ENCODE peak calls at places on chromosomes 7 and 10, in ten cellular contexts. O is hepatocyte, H is neuronal stem cell, Q is fibroblast of lung, E is skeletal muscle cell, R is AG09309, B is brain microvascular endothelial cell, T is lung, V is IMR-90, W is endodermal cell. X is an unnamed sample.

GRCh38 chr10:71094712-71095390 is 117.5 kb upstream of the UNC5B start:
- DNase-seq in B (no peak), V (no peak), R (no peak), O (no peak), W (no peak), T (no peak), E (no peak), H (no peak), Q (no peak), X (no peak)

GRCh38 chr7:92297736-92298135 is 52.0 kb downstream of the ANKIB1 start:
- DNase-seq in R (no peak), V (no peak), W (no peak), T (no peak), H (peak), E (no peak), Q (no peak), B (no peak), O (no peak), X (no peak)

GRCh38 chr7:80002865-80003264 is 131.8 kb upstream of the GNAI1 start:
- DNase-seq in Q (no peak), V (peak), B (no peak), W (no peak), H (no peak), R (no peak), O (no peak), T (no peak), E (no peak), X (no peak)

GRCh38 chr7:134024729-134025128 is 102.4 kb upstream of the LRGUK start:
- DNase-seq in V (peak), B (no peak), Q (peak), W (no peak), R (no peak), O (peak), E (no peak), H (no peak), T (no peak), X (no peak)

GRCh38 chr7:67854236-67854635 is 857.6 kb downstream of the TYW1 start:
- DNase-seq in E (no peak), Q (no peak), H (no peak), O (peak), B (no peak), V (no peak), W (no peak), T (no peak), R (no peak), X (no peak)

GRCh38 chr10:28429573-28430216 is 103.2 kb upstream of the WAC start:
- DNase-seq in H (no peak), T (no peak), O (no peak), V (peak), B (no peak), R (no peak), E (no peak), W (no peak), Q (peak), X (no peak)

GRCh38 chr10:80473096-80473657 is 19.1 kb downstream of the TSPAN14 start:
- DNase-seq in V (no peak), E (no peak), T (no peak), Q (no peak), B (no peak), H (no peak), W (no peak), O (no peak), R (no peak), X (no peak)

GRCh38 chr7:38465946-38466345 is 165.2 kb downstream of the AMPH start:
- DNase-seq in H (no peak), O (no peak), B (peak), T (no peak), E (no peak), R (no peak), V (peak), W (no peak), Q (peak), X (peak)

GRCh38 chr7:146700015-146700560 is 583.5 kb downstream of the CNTNAP2 start:
- DNase-seq in H (no peak), V (no peak), O (no peak), R (no peak), T (no peak), Q (no peak), W (no peak), E (no peak), B (no peak), X (no peak)

GRCh38 chr7:149284343-149284742 is 22.3 kb downstream of the ZNF783 start:
- DNase-seq in Q (no peak), V (no peak), H (no peak), B (no peak), O (no peak), W (no peak), E (no peak), T (no peak), R (no peak), X (no peak)

GRCh38 chr10:121822180-121822579 is 105.7 kb downstream of the ATE1 start:
- DNase-seq in Q (no peak), V (no peak), T (no peak), R (no peak), H (no peak), O (no peak), E (no peak), W (no peak), B (no peak), X (no peak)

GRCh38 chr10:14653271-14654161 is 121.2 kb downstream of the FAM107B start:
- DNase-seq in O (peak), Q (peak), H (peak), W (peak), V (peak), T (no peak), E (no peak), R (peak), B (peak), X (peak)

GRCh38 chr7:143898810-143899209 is 3.2 kb downstream of the TCAF1 start:
- DNase-seq in V (no peak), W (no peak), O (no peak), E (no peak), R (no peak), B (no peak), H (no peak), T (no peak), Q (no peak), X (no peak)

GRCh38 chr10:124347956-124348355 is 70.8 kb downstream of the OAT start:
- DNase-seq in H (no peak), E (no peak), R (no peak), O (no peak), Q (no peak), V (no peak), W (peak), T (no peak), B (no peak), X (no peak)

GRCh38 chr10:8986975-8987374 is 932.5 kb downstream of the GATA3 start:
- DNase-seq in W (no peak), Q (no peak), R (no peak), O (no peak), B (no peak), V (no peak), E (no peak), T (no peak), H (no peak), X (no peak)

GRCh38 chr10:35451103-35452016 is 115.1 kb downstream of the CCNY start:
- DNase-seq in H (no peak), E (no peak), Q (peak), W (peak), T (no peak), B (no peak), O (no peak), V (peak), R (no peak), X (no peak)

GRCh38 chr10:92573798-92574544 is at the start of gene IDE:
- DNase-seq in B (peak), T (peak), Q (peak), W (peak), R (no peak), E (peak), V (peak), O (peak), H (peak), X (peak)

GRCh38 chr7:153628825-153629224 is 423.4 kb upstream of the DPP6 start:
- DNase-seq in V (no peak), T (no peak), E (no peak), W (no peak), H (no peak), O (no peak), R (no peak), B (no peak), Q (no peak), X (no peak)

GRCh38 chr10:31759816-31760626 is 168.6 kb downstream of the ARHGAP12 start:
- DNase-seq in B (peak), V (peak), R (peak), O (peak), H (peak), T (peak), W (peak), E (peak), Q (peak), X (peak)

GRCh38 chr10:31757374-31757773 is 171.3 kb downstream of the ARHGAP12 start:
- DNase-seq in T (no peak), R (no peak), E (no peak), V (no peak), B (no peak), H (no peak), W (peak), Q (no peak), O (peak), X (no peak)

GRCh38 chr10:31757831-31758230 is 170.8 kb downstream of the ARHGAP12 start:
- DNase-seq in Q (no peak), R (no peak), O (no peak), B (no peak), E (no peak), V (no peak), H (peak), T (no peak), W (peak), X (no peak)

GRCh38 chr10:31759124-31759798 is 169.4 kb downstream of the ARHGAP12 start:
- DNase-seq in V (no peak), T (peak), H (peak), W (peak), Q (peak), R (no peak), B (no peak), O (peak), E (no peak), X (peak)

DNA sequence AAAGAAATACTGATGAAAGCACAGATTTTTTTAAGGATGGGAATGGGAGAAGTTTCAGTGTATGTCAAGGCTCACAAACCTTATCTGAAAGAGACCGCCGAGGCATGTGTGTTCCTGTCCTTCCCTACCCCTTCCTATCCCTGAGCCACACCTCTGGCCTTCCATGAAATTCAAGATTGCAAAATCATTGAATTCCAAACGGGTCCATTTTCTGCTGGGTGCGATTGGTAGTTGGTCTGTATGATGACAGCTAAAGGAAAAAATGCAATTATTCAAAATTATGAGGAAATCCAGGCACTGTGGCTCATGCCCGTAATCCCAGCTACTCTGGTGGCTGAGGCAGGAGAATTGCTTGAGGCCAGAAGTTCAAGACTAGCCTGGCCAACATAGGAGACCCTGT is 170.1 kb downstream of the ARHGAP12 start:
- DNase-seq in V (no peak), E (no peak), O (peak), R (peak), B (no peak), W (no peak), H (no peak), Q (peak), T (no peak), X (no peak)
- H3K4me3 ChIP-seq in V (no peak), E (no peak), O (no peak), R (no peak), B (no peak), W (no peak), H (no peak), Q (no peak), T (no peak), X (no peak)

DNA sequence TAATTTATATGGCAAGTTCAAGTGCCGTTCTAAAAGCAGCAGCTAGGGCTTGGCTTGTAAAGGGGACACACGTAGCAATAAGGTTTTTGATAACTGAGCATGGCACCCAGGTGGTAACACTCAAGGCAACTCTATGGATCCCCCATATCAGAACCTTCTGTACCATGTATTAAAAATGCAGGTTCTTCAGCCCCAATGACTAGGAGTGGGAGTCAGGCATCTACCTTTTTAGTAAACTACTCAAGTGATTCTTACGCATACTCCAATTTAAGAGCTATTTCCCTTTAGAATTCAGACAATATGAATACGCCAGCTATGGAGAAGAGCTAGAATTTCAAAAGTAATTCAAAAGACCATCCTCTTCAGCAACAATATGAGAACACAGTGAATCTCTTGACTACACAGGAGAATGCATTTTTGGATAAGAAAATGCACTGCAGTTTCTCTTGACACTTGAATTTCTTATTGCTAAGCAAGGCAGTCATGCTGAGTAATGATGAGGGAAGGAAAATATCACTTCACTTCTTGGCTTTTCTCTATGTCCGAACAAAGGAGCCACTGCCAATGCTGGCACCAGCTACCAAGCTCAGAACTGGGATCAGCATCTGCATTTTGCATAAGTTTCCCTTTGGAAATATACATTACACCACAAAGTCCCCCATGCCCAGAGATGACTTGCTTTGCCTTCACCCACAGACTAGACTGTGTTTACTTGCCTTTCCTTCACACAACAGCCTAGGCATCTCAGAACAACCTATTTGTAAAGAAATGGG is 53.5 kb downstream of the ABLIM1 start:
- DNase-seq in V (no peak), Q (no peak), W (no peak), B (no peak), T (no peak), R (no peak), E (no peak), O (no peak), H (no peak), X (peak)
- H3K4me3 ChIP-seq in V (no peak), Q (no peak), W (no peak), B (no peak), T (no peak), R (no peak), E (no peak), O (no peak), H (no peak), X (no peak)

GRCh38 chr7:141991144-141991543 is 4.5 kb upstream of the MGAM start:
- DNase-seq in R (no peak), W (no peak), Q (no peak), H (no peak), V (no peak), O (no peak), B (no peak), E (no peak), T (no peak), X (no peak)
- H3K4me3 ChIP-seq in R (no peak), W (no peak), Q (no peak), H (no peak), V (no peak), O (no peak), B (no peak), E (no peak), T (no peak), X (no peak)

GRCh38 chr10:50417486-50417905 is 166.2 kb upstream of the ASAH2 start:
- DNase-seq in V (peak), W (no peak), T (peak), Q (no peak), R (no peak), E (no peak), O (no peak), H (no peak), B (peak), X (peak)

GRCh38 chr10:50416181-50416824 is 165.0 kb upstream of the ASAH2 start:
- DNase-seq in O (no peak), R (no peak), T (no peak), W (no peak), Q (no peak), B (peak), E (no peak), V (peak), H (no peak), X (peak)

GRCh38 chr10:50417906-50418697 is 166.8 kb upstream of the ASAH2 start:
- DNase-seq in R (peak), H (peak), W (peak), O (peak), B (peak), Q (peak), V (peak), E (no peak), T (peak), X (peak)

GRCh38 chr10:50415292-50415691 is 164.0 kb upstream of the ASAH2 start:
- DNase-seq in E (no peak), Q (no peak), H (no peak), V (no peak), R (no peak), B (no peak), T (no peak), O (no peak), W (no peak), X (no peak)

DNA sequence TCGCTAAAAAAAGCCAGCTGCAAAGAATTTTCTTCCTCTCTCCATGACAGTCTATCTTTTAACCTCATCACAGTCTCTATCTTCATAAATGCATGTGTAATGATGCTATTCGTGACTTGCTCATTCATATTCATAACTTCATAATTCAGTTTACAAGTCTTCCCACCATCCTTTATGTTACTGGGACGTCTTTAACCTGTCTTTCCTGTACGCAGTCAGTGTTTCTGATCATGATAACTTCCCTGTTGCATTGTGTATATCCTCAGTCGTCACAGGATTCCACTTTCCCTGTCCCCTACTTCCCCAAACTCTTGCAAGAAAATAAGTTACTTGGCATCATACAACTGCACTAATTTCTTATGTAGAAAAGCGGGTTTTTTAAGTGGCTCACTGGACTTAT is 165.6 kb upstream of the ASAH2 start:
- DNase-seq in T (no peak), Q (no peak), W (no peak), B (no peak), R (no peak), H (no peak), O (no peak), E (no peak), V (no peak), X (no peak)
- H3K4me3 ChIP-seq in T (no peak), Q (peak), W (no peak), B (peak), R (peak), H (no peak), O (no peak), E (peak), V (no peak), X (no peak)

GRCh38 chr10:117860135-117860534 is 186.6 kb downstream of the RAB11FIP2 start:
- DNase-seq in B (no peak), O (no peak), R (no peak), W (no peak), V (no peak), Q (no peak), T (no peak), E (no peak), H (no peak), X (no peak)
- H3K4me3 ChIP-seq in B (no peak), O (no peak), R (no peak), W (no peak), V (no peak), Q (no peak), T (no peak), E (no peak), H (no peak), X (no peak)

DNA sequence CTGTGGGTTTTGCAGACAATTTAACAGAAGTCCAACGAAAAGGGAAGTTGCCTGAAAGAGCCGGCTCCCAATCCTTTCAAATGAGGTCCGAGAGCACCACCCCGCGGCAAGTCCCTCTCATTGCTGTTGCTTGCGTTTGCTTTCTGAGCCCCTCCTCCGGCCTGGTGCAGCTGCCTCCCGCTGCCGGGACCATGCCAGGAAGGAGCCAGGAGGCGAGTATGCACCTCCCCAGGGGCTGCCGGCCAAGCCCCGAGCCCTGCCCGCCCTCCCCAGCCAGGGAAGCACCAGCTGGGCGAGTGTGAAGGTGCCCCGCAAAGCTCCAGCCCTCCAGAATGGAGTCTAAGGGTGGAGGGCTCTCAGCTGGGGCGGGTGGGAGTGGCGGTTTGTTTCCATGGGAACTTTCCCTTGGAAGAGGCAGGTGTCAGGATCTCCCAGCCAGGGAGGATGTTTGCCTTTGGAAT is 25.8 kb upstream of the PPP2R2D start:
- DNase-seq in T (peak), V (peak), E (peak), Q (peak), R (peak), B (peak), O (peak), H (peak), W (peak), X (peak)
- H3K4me3 ChIP-seq in T (no peak), V (no peak), E (no peak), Q (no peak), R (no peak), B (no peak), O (no peak), H (peak), W (no peak), X (no peak)

GRCh38 chr10:5514226-5514881 is 10.4 kb upstream of the CALML3 start:
- DNase-seq in Q (no peak), V (no peak), O (no peak), E (no peak), T (no peak), W (no peak), R (no peak), B (no peak), H (no peak), X (no peak)
- H3K4me3 ChIP-seq in Q (no peak), V (no peak), O (no peak), E (no peak), T (no peak), W (no peak), R (no peak), B (no peak), H (no peak), X (no peak)

X was measured in endothelial cell of umbilical vein.